ENCODE peak calls at places on chromosomes 16 and 17, in six cellular contexts. S, U, L, F, M and B are unnamed samples.
A peak's percentile ranks its signal among the peaks of the same experiment; 100 is the strongest.

GRCh38 chr17:81537343-81537855 is 9.2 kb downstream of the FSCN2 start:
- DNase-seq in S (no peak), U (no peak), L (peak; percentile 44), F (peak; percentile 86), M (no peak), B (peak; percentile 94)

GRCh38 chr16:15518412-15519351 is 84.3 kb downstream of the BMERB1 start:
- DNase-seq in S (peak; percentile 71), U (peak; percentile 76), L (no peak), F (no peak), M (no peak), B (no peak)

GRCh38 chr17:18159551-18160120 is 24.0 kb upstream of the ALKBH5 start:
- DNase-seq in S (peak; percentile 35), U (peak; percentile 20), L (no peak), F (no peak), M (no peak), B (no peak)

GRCh38 chr16:59886021-59886420 is 1151.9 kb upstream of the GOT2 start:
- DNase-seq in S (no peak), U (peak; percentile 5), L (no peak), F (no peak), M (no peak), B (no peak)

GRCh38 chr16:4656221-4656620 is 31.6 kb downstream of the MGRN1 start:
- DNase-seq in S (no peak), U (no peak), L (no peak), F (no peak), M (no peak), B (no peak)

GRCh38 chr17:2138768-2139167 is 83.9 kb downstream of the HIC1 start:
- DNase-seq in S (peak; percentile 65), U (no peak), L (peak; percentile 72), F (no peak), M (no peak), B (no peak)

GRCh38 chr17:6755731-6756184 is at the start of gene XAF1:
- DNase-seq in S (peak; percentile 69), U (peak; percentile 33), L (peak; percentile 35), F (no peak), M (no peak), B (no peak)

GRCh38 chr17:40600486-40601046 is 35.3 kb upstream of the CCR7 start:
- DNase-seq in S (no peak), U (no peak), L (no peak), F (peak; percentile 20), M (no peak), B (no peak)

GRCh38 chr17:42322382-42323267 is 34.3 kb downstream of the STAT5A start:
- DNase-seq in S (peak; percentile 93), U (peak; percentile 94), L (peak; percentile 99), F (peak; percentile 97), M (peak; percentile 91), B (peak; percentile 98)

GRCh38 chr16:14559809-14560227 is 70.2 kb downstream of the PARN start:
- DNase-seq in S (no peak), U (no peak), L (peak; percentile 35), F (no peak), M (no peak), B (no peak)

GRCh38 chr16:13245713-13246377 is 344.4 kb downstream of the SHISA9 start:
- DNase-seq in S (no peak), U (no peak), L (no peak), F (no peak), M (no peak), B (no peak)
- H2BK5ac ChIP-seq in S (no peak overlapping the region), U (no peak overlapping the region), L (no peak overlapping the region), F (no peak overlapping the region), M (no peak overlapping the region), B (no peak overlapping the region)

GRCh38 chr16:50955311-50955710 is 195.8 kb downstream of the SALL1 start:
- DNase-seq in S (no peak), U (no peak), L (no peak), F (no peak), M (no peak), B (no peak)

GRCh38 chr16:50953266-50953665 is 197.8 kb downstream of the SALL1 start:
- DNase-seq in S (no peak), U (no peak), L (no peak), F (no peak), M (no peak), B (no peak)

GRCh38 chr16:50960517-50961202 is 190.4 kb downstream of the SALL1 start:
- DNase-seq in S (no peak), U (no peak), L (peak; percentile 2), F (no peak), M (no peak), B (peak; percentile 43)

GRCh38 chr16:50954469-50954868 is 196.6 kb downstream of the SALL1 start:
- DNase-seq in S (no peak), U (no peak), L (no peak), F (no peak), M (no peak), B (no peak)

DNA sequence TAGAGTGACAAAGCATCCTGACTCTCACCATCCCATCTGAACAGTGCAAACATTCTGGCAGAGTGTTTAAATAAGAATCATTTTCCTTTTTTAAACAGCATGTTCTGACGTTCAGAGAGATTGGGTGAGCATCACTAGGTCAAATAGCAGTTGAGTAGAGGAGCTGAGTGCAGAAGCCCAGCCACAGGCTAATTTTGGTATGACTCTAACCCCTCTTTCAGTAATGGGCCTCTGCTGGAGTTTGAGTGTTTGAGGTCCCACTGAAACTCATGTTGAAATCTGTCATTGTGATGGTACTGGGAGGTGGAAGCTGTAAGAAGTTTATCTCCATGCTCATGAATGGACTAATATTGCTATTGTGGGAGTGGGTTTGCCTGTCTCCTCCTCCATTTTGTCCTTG is 194.4 kb downstream of the SALL1 start:
- DNase-seq in S (no peak), U (no peak), L (no peak), F (no peak), M (no peak), B (no peak)
- H3K14ac ChIP-seq in S (no peak overlapping the region), U (no peak overlapping the region), L (no peak overlapping the region), F (no peak overlapping the region), M (no peak overlapping the region), B (no peak overlapping the region)

DNA sequence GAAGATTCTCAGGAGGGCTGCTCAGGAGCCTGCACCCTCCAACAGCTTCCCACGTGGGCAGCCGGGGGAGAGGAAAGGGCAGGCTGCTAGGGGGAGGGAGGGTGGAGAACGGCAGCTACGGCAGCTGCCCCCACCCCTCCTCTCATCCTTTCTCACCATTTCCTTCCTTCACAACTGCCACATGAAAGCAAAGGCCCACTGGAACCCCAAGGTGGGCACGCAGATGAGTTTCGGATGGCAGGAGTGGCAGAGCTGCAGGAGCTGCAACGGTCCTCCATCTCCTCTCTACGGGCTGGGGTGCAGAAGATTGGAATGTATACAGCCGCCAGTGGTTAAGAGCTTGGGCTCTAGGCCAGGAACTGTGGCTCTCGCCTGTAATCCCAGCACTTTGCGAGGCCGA is 77.7 kb downstream of the GAS7 start:
- DNase-seq in S (peak; percentile 61), U (peak; percentile 69), L (no peak), F (no peak), M (no peak), B (no peak)
- H2BK5ac ChIP-seq in S (no peak overlapping the region), U (no peak overlapping the region), L (no peak overlapping the region), F (peak overlapping the region; percentile 2), M (no peak overlapping the region), B (no peak overlapping the region)

DNA sequence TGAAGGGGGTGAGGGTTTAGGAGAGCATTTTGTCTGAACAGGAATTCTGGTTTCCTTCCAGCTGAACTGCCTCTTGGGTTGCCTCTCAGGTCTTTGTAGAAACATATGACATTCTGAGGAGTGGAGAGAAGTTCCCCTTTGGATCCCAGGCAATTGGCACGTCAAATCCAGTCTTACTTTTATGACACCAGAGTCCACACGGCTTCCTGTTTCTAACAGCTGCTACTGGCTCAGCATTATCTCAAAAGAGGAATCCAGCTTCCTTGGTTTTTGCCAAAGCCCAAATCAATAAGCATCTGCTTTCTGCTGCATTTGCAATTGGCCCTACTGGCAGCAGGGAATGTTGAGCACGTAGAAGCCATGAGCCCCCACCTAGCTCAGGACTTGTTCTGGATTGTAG is 97.6 kb upstream of the FAM20A start:
- DNase-seq in S (peak; percentile 26), U (no peak), L (no peak), F (no peak), M (no peak), B (no peak)
- H3K14ac ChIP-seq in S (no peak overlapping the region), U (no peak overlapping the region), L (no peak overlapping the region), F (no peak overlapping the region), M (no peak overlapping the region), B (no peak overlapping the region)

GRCh38 chr16:11106726-11107125 is 149.3 kb downstream of the SOCS1 start:
- DNase-seq in S (no peak), U (no peak), L (no peak), F (no peak), M (no peak), B (no peak)
- H2BK5ac ChIP-seq in S (no peak overlapping the region), U (peak overlapping the region; percentile 6), L (no peak overlapping the region), F (no peak overlapping the region), M (no peak overlapping the region), B (no peak overlapping the region)

GRCh38 chr17:9255838-9256237 is 234.5 kb downstream of the NTN1 start:
- DNase-seq in S (no peak), U (no peak), L (peak; percentile 43), F (no peak), M (no peak), B (no peak)
- H3K14ac ChIP-seq in S (no peak overlapping the region), U (no peak overlapping the region), L (no peak overlapping the region), F (no peak overlapping the region), M (no peak overlapping the region), B (no peak overlapping the region)

GRCh38 chr16:51487880-51488279 is 336.8 kb upstream of the SALL1 start:
- DNase-seq in S (no peak), U (no peak), L (no peak), F (no peak), M (no peak), B (no peak)

DNA sequence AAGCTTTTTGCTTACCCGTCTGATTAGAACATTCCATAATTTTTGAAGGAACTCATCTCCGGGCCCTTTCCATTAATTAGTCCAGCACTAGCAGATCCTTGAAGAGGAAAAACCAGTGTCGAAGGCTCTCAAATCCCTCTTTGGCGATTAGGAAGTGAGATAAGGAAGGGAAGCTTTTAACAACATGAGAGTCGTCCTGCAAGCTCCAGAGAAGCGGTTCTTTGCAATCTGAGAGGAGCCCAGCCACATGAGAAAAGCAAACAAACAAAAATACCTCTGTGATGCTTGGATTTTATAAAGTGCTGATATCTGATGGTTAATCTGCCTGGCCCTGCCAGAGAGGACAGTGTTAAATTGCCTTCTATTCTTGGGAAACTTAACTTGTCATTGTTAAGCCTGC is 339.8 kb upstream of the SALL1 start:
- DNase-seq in S (peak; percentile 5), U (no peak), L (no peak), F (no peak), M (no peak), B (no peak)
- H2BK5ac ChIP-seq in S (no peak overlapping the region), U (no peak overlapping the region), L (no peak overlapping the region), F (no peak overlapping the region), M (no peak overlapping the region), B (no peak overlapping the region)

GRCh38 chr16:10575506-10576130 is 4.8 kb downstream of the EMP2 start:
- DNase-seq in S (peak; percentile 53), U (no peak), L (no peak), F (no peak), M (no peak), B (no peak)

GRCh38 chr16:10566613-10567012 is 13.8 kb downstream of the EMP2 start:
- DNase-seq in S (no peak), U (no peak), L (no peak), F (no peak), M (no peak), B (peak; percentile 39)

GRCh38 chr16:10572611-10573010 is 7.8 kb downstream of the EMP2 start:
- DNase-seq in S (no peak), U (no peak), L (no peak), F (no peak), M (no peak), B (no peak)

GRCh38 chr16:10569629-10570028 is 10.8 kb downstream of the EMP2 start:
- DNase-seq in S (peak; percentile 66), U (peak; percentile 48), L (no peak), F (no peak), M (no peak), B (no peak)

GRCh38 chr16:10571354-10571753 is 9.0 kb downstream of the EMP2 start:
- DNase-seq in S (peak; percentile 47), U (no peak), L (no peak), F (no peak), M (no peak), B (no peak)
- H3K14ac ChIP-seq in S (no peak overlapping the region), U (no peak overlapping the region), L (no peak overlapping the region), F (no peak overlapping the region), M (no peak overlapping the region), B (no peak overlapping the region)